ENCODE peak calls at places on chromosomes 4 and X, in eight cellular contexts. R is PC-9, P is A549, E is heart right ventricle, U is MCF 10A, N is right atrium auricular region, C is HCT116, D is cardiac fibroblast. T is an unnamed sample.

GRCh38 chrX:46573896-46574336 is 351 bp downstream of the CHST7 start:
- DNase-seq in R (peak; percentile 31), P (peak; percentile 83), E (peak; percentile 39), U (peak; percentile 47), N (no peak), C (no peak), D (peak; percentile 52), T (no peak)

GRCh38 chr4:126740687-126741086 is 892.1 kb upstream of the INTU start:
- DNase-seq in R (no peak), P (no peak), E (no peak), U (no peak), N (no peak), C (no peak), D (no peak), T (no peak)

GRCh38 chr4:13455411-13455810 is 28.7 kb downstream of the RAB28 start:
- DNase-seq in R (no peak), P (no peak), E (no peak), U (no peak), N (no peak), C (no peak), D (peak; percentile 6), T (no peak)

GRCh38 chrX:51743179-51743957 is at the start of gene GSPT2:
- DNase-seq in R (no peak), P (peak; percentile 83), E (peak; percentile 65), U (no peak), N (peak; percentile 59), C (no peak), D (peak; percentile 81), T (peak; percentile 13)

GRCh38 chrX:124343016-124343415 is 3.3 kb upstream of the SH2D1A start:
- DNase-seq in R (no peak), P (no peak), E (no peak), U (no peak), N (no peak), C (no peak), D (no peak), T (no peak)

GRCh38 chr4:90357117-90357710 is 230.0 kb downstream of the CCSER1 start:
- DNase-seq in R (no peak), P (peak; percentile 71), E (no peak), U (peak; percentile 78), N (no peak), C (peak; percentile 74), D (peak; percentile 85), T (peak; percentile 71)

GRCh38 chr4:6245246-6246169 is 24.1 kb upstream of the WFS1 start:
- DNase-seq in R (no peak), P (no peak), E (no peak), U (no peak), N (no peak), C (no peak), D (peak; percentile 12), T (no peak)

GRCh38 chr4:163048447-163048846 is 118.2 kb downstream of the NAF1 start:
- DNase-seq in R (peak; percentile 15), P (peak; percentile 36), E (no peak), U (peak; percentile 51), N (no peak), C (peak; percentile 34), D (peak; percentile 52), T (peak; percentile 17)

GRCh38 chr4:134027931-134028330 is 173.7 kb downstream of the PABPC4L start:
- DNase-seq in R (peak; percentile 8), P (peak; percentile 34), E (no peak), U (peak; percentile 83), N (no peak), C (peak; percentile 12), D (peak; percentile 86), T (peak; percentile 32)

GRCh38 chrX:103276581-103277002 is at the start of gene TCEAL5:
- DNase-seq in R (no peak), P (no peak), E (no peak), U (no peak), N (no peak), C (no peak), D (no peak), T (no peak)

GRCh38 chrX:68196939-68197791 is 236.1 kb downstream of the OPHN1 start:
- DNase-seq in R (peak; percentile 39), P (peak; percentile 71), E (no peak), U (peak; percentile 73), N (no peak), C (peak; percentile 37), D (peak; percentile 56), T (peak; percentile 66)

GRCh38 chrX:129310000-129310399 is 213.3 kb downstream of the SMARCA1 start:
- DNase-seq in R (no peak), P (no peak), E (no peak), U (no peak), N (no peak), C (no peak), D (no peak), T (no peak)

GRCh38 chrX:103431316-103431715 is 55.0 kb downstream of the BEX3 start:
- DNase-seq in R (peak; percentile 1), P (peak; percentile 5), E (no peak), U (peak; percentile 60), N (no peak), C (no peak), D (peak; percentile 15), T (no peak)

DNA sequence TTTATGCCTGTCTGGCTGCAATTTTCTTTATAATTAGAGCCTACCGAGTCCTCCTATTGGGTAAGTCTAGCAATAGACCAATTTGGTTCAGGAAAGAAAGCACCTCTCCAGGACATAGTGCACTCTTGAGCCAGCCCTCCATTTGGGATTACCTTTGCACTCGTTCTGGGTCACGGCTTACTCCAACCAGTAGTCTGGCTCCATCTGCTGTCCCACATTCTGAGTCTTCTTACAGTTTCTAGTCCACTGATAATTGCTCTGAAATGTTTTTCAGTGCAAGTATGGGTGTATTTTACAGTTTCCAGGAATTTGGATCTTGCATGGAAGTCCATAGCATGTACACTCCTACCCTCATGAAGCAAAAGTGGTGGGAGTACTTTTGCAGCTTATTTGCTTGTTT is 34.8 kb upstream of the USP51 start:
- DNase-seq in R (no peak), P (peak; percentile 3), E (no peak), U (no peak), N (no peak), C (no peak), D (peak; percentile 13), T (peak; percentile 8)
- TF ChIP-seq CTCF in R (no peak), P (no peak), E (peak; percentile 14), U (no peak), N (peak; percentile 27), C (no peak), D (no peak), T (peak; percentile 29)

DNA sequence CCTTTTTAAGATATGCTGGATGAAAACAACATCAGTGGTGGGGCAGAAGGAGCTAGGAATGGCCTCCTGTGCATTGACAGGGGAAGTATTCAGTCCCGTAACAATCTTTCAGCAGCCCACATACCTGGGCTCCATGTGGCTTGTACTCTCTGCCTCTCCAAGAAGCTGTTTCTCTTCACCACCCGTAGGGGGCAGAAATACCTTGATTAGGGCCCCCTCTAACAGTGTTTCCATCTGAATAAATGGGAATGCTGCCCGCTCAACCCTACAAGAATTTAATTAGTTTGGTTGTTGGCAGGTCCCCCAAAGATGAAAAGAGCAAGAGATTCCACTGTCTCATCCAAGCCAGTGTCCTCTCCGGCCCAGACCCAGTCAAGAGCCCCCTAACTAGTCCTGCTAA is 155.2 kb downstream of the SMIM20 start:
- DNase-seq in R (no peak), P (peak; percentile 9), E (no peak), U (peak; percentile 59), N (no peak), C (no peak), D (peak; percentile 36), T (no peak)
- TF ChIP-seq CTCF in R (peak; percentile 30), P (peak; percentile 15), E (no peak), U (peak; percentile 38), N (peak; percentile 22), C (peak; percentile 42), D (peak; percentile 60), T (peak; percentile 46)

GRCh38 chrX:11540532-11541377 is 125.0 kb downstream of the ARHGAP6 start:
- DNase-seq in R (no peak), P (no peak), E (peak; percentile 12), U (no peak), N (no peak), C (no peak), D (peak; percentile 15), T (no peak)
- TF ChIP-seq CTCF in R (no peak), P (no peak), E (no peak), U (no peak), N (no peak), C (no peak), D (no peak), T (no peak)

GRCh38 chr4:16450031-16450430 is 223.8 kb upstream of the TAPT1 start:
- DNase-seq in R (no peak), P (no peak), E (no peak), U (no peak), N (no peak), C (no peak), D (no peak), T (no peak)

GRCh38 chr4:16449381-16449780 is 223.1 kb upstream of the TAPT1 start:
- DNase-seq in R (no peak), P (no peak), E (no peak), U (no peak), N (no peak), C (no peak), D (no peak), T (no peak)

GRCh38 chr4:16448240-16448639 is 222.0 kb upstream of the TAPT1 start:
- DNase-seq in R (no peak), P (no peak), E (no peak), U (no peak), N (no peak), C (no peak), D (no peak), T (peak; percentile 7)

GRCh38 chr4:16450724-16451123 is 224.5 kb upstream of the TAPT1 start:
- DNase-seq in R (no peak), P (no peak), E (no peak), U (no peak), N (no peak), C (no peak), D (peak; percentile 15), T (no peak)
- TF ChIP-seq CTCF in R (no peak), P (no peak), E (peak; percentile 21), U (peak; percentile 22), N (peak; percentile 16), C (no peak), D (peak; percentile 17), T (no peak)

GRCh38 chr4:120755864-120756263 is 166.7 kb downstream of the PRDM5 start:
- DNase-seq in R (no peak), P (no peak), E (no peak), U (no peak), N (no peak), C (no peak), D (no peak), T (no peak)
- TF ChIP-seq CTCF in R (no peak), P (no peak), E (no peak), U (no peak), N (no peak), C (no peak), D (no peak), T (no peak)

GRCh38 chr4:42302348-42302747 is 94.9 kb upstream of the SHISA3 start:
- DNase-seq in R (peak; percentile 6), P (peak; percentile 21), E (no peak), U (peak; percentile 69), N (no peak), C (peak; percentile 43), D (peak; percentile 41), T (no peak)
- TF ChIP-seq CTCF in R (no peak), P (no peak), E (peak; percentile 16), U (no peak), N (no peak), C (peak; percentile 5), D (peak; percentile 28), T (peak; percentile 76)

GRCh38 chrX:53279296-53280237 is 1.8 kb downstream of the IQSEC2 start:
- DNase-seq in R (peak; percentile 20), P (no peak), E (no peak), U (no peak), N (no peak), C (no peak), D (no peak), T (no peak)
- TF ChIP-seq CTCF in R (no peak), P (peak; percentile 39), E (no peak), U (no peak), N (no peak), C (no peak), D (no peak), T (no peak)

T was measured in LNCaP clone FGC.